ENCODE peak calls at places on chromosomes 4 and X, in eight cellular contexts. Q is neural crest cell, H is heart right ventricle, K is mucosa of descending colon, G is IMR-90, L is breast epithelium, B is adrenal gland, C is HCT116. I is an unnamed sample.

GRCh38 chr4:70842761-70843435 is 3.2 kb upstream of the GRSF1 start:
- DNase-seq in Q (no peak), H (no peak), K (no peak), G (no peak), L (no peak), B (no peak), C (no peak), I (no peak)

GRCh38 chrX:104136241-104137019 is 20.4 kb downstream of the SLC25A53 start:
- DNase-seq in Q (peak), H (peak), K (no peak), G (peak), L (peak), B (peak), C (peak), I (peak)

GRCh38 chr4:121213940-121214339 is 49.8 kb upstream of the TNIP3 start:
- DNase-seq in Q (no peak), H (no peak), K (no peak), G (no peak), L (no peak), B (no peak), C (no peak), I (no peak)

GRCh38 chr4:30208731-30209435 is 511.3 kb upstream of the PCDH7 start:
- DNase-seq in Q (no peak), H (no peak), K (no peak), G (peak), L (no peak), B (no peak), C (peak), I (no peak)

GRCh38 chr4:108762559-108763225 is at the start of gene ETNPPL:
- DNase-seq in Q (peak), H (peak), K (no peak), G (no peak), L (no peak), B (peak), C (no peak), I (peak)

GRCh38 chrX:10173331-10173900 is 16.6 kb downstream of the CLCN4 start:
- DNase-seq in Q (no peak), H (peak), K (no peak), G (peak), L (peak), B (no peak), C (no peak), I (peak)

GRCh38 chr4:114606240-114606639 is 7.6 kb downstream of the UGT8 start:
- DNase-seq in Q (no peak), H (no peak), K (no peak), G (no peak), L (no peak), B (no peak), C (peak), I (no peak)

GRCh38 chr4:98506462-98507132 is 151.8 kb downstream of the TSPAN5 start:
- DNase-seq in Q (peak), H (no peak), K (no peak), G (no peak), L (no peak), B (no peak), C (no peak), I (no peak)

GRCh38 chrX:140439455-140439854 is 65.4 kb downstream of the SOX3 start:
- DNase-seq in Q (peak), H (no peak), K (peak), G (no peak), L (no peak), B (no peak), C (no peak), I (peak)

GRCh38 chrX:76183289-76184057 is 10.6 kb downstream of the PBDC1 start:
- DNase-seq in Q (no peak), H (no peak), K (no peak), G (peak), L (no peak), B (no peak), C (no peak), I (no peak)

GRCh38 chr4:6047130-6047673 is 29.0 kb upstream of the C4orf50 start:
- DNase-seq in Q (no peak), H (no peak), K (no peak), G (no peak), L (no peak), B (no peak), C (peak), I (no peak)

GRCh38 chrX:41478397-41478911 is 31.3 kb downstream of the NYX start:
- DNase-seq in Q (no peak), H (no peak), K (no peak), G (no peak), L (no peak), B (no peak), C (no peak), I (no peak)

GRCh38 chr4:1447676-1448588 is 41.7 kb upstream of the NKX1-1 start:
- DNase-seq in Q (no peak), H (no peak), K (no peak), G (no peak), L (no peak), B (peak), C (no peak), I (no peak)

GRCh38 chrX:7194606-7195005 is 46.7 kb upstream of the PUDP start:
- DNase-seq in Q (no peak), H (no peak), K (no peak), G (no peak), L (no peak), B (no peak), C (no peak), I (no peak)

DNA sequence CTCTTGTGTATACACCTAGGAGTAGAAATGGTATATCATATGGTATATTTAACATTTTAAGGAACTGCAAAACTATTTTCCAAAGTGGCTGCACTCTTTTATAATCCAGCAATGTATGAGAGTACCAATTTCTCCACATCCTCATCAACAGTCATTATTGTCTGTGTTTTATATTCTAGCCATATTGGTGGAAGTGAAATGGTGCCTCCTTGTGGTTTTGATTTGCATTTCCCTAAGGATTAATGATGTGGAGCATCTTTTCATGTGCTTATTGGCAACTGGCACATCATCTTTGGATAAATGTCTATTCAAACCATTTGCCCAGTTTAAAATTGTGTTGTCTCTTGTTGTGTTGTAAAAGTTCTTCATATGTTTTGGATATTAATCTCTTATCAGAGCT is 9.6 kb downstream of the BMP15 start:
- DNase-seq in Q (no peak), H (no peak), K (no peak), G (peak), L (no peak), B (no peak), C (no peak), I (no peak)
- TF ChIP-seq CTCF in Q (peak), H (no peak), K (no peak), G (peak), L (no peak), B (peak), C (peak), I (peak)

DNA sequence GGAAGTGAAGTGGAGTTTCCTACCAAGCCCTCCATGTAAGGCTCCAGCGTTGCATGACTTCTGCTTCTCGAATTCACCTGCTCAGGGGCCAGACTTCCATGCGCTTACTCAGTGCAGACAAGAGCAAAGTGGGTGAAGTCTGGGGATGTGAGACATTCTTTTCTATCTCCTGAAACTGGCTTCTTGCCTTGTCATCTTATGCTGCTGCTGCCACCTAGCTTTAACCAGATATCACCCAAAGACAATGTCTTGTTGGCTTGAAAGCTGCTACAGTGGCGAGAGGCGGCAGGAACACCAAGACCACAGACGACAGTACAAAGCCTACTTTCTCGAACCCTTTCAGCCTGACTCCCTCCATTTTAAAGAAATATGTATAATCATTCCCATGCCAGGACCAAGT is 103.6 kb upstream of the ADGRG2 start:
- DNase-seq in Q (no peak), H (no peak), K (no peak), G (peak), L (no peak), B (no peak), C (no peak), I (no peak)
- TF ChIP-seq CTCF in Q (no peak), H (no peak), K (no peak), G (peak), L (no peak), B (no peak), C (no peak), I (no peak)

DNA sequence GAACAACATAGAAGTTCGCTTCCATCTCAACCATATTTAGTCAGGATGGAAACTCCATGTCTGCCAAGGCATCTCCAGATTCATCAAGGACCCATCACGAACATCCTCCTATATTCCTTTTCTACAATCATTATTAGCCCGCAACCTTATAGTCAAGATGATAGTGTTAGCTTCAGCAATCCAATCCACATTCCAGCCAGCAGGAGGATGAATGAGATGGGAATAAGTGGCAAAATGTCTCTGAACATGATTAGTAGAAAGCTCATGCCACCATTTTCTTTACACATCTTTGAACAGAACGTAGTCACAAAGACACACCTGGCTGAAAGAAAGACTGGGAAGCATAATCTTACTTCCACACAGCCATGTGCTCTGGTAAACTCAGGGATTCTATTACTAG is 18.6 kb upstream of the NR0B1 start:
- DNase-seq in Q (no peak), H (no peak), K (no peak), G (no peak), L (no peak), B (no peak), C (no peak), I (no peak)
- TF ChIP-seq CTCF in Q (peak), H (no peak), K (no peak), G (no peak), L (no peak), B (no peak), C (no peak), I (no peak)

DNA sequence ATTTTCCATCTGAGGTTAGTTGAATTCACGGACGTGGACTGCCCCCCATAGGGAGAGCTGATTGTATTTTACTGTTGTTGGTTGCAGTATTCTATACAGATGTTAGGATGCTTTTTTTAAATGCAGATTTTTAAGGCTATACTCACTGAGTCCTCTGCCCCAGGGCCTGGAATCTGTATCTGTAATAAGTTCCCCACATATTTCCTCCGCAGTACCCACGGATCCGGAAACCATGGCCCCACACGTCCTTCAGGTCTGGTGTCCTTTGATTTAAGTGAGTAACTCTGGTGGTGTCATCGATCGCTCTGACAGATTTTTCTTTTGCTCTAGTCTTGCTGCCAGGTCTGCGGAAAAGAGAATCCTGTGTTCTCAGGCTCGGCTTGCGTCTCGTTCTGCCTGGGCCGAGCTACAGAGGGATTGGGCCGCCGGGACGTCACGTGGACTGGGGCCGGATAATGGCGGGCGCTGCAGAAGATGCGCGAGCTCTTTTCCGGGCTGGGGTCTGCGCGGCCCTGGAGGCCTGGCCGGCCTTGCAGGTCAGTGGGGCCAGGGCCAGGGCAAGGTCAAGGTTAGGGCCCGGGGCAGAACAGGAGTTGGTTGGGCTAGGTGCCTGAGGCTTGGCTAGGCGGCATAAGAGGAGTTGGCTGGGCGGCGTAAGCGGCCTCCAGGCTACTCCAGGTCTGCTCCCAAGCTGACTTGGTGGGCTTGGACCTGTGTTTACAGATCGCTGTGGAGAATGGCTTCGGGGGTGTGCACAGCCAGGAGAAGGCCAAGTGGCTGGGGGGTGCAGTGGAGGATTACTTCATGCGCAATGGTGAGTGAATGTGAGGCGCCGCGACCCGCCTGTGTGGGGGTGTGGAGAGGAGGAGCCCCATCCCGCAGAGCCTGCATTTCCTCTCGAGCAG is at the start of gene TSR2:
- DNase-seq in Q (peak), H (peak), K (peak), G (peak), L (peak), B (peak), C (peak), I (peak)
- TF ChIP-seq CTCF in Q (peak), H (no peak), K (no peak), G (peak), L (no peak), B (peak), C (no peak), I (no peak)

GRCh38 chrX:132330156-132330729 is 111.0 kb upstream of the RAP2C start:
- DNase-seq in Q (no peak), H (no peak), K (no peak), G (no peak), L (no peak), B (no peak), C (no peak), I (no peak)
- TF ChIP-seq CTCF in Q (no peak), H (no peak), K (no peak), G (no peak), L (no peak), B (no peak), C (no peak), I (no peak)

GRCh38 chrX:145213504-145213903 is 33.8 kb upstream of the SPANXN1 start:
- DNase-seq in Q (peak), H (no peak), K (no peak), G (no peak), L (no peak), B (peak), C (no peak), I (no peak)
- TF ChIP-seq CTCF in Q (peak), H (no peak), K (no peak), G (peak), L (no peak), B (peak), C (peak), I (no peak)

I was measured in mesothelial cell of epicardium.